ENCODE peak calls at places on chromosome X, in ten cellular contexts. F is AG09319, L is thoracic aorta, N is mesothelial cell of epicardium, M is fibroblast of mammary gland, T is AG04449, C is cardiac fibroblast, V is Caco-2, Y is endothelial cell, P is neural progenitor cell. G is an unnamed sample.

GRCh38 chrX:149045645-149046210 is 459.4 kb downstream of the IDS start:
- DNase-seq in F (no peak), L (no peak), N (no peak), M (no peak), T (no peak), C (no peak), V (no peak), Y (no peak), P (no peak), G (no peak)

GRCh38 chrX:110317079-110317819 is 636 bp downstream of the AMMECR1 start:
- DNase-seq in F (no peak), L (no peak), N (peak), M (peak), T (no peak), C (peak), V (peak), Y (peak), P (peak), G (peak)

GRCh38 chrX:19342331-19342906 is 1.3 kb upstream of the PDHA1 start:
- DNase-seq in F (no peak), L (no peak), N (no peak), M (no peak), T (no peak), C (peak), V (no peak), Y (no peak), P (no peak), G (no peak)

GRCh38 chrX:31981546-31982062 is 909.8 kb upstream of the FTHL17 start:
- DNase-seq in F (no peak), L (no peak), N (no peak), M (no peak), T (no peak), C (no peak), V (no peak), Y (no peak), P (no peak), G (no peak)

GRCh38 chrX:119512145-119512800 is 44.0 kb downstream of the SLC25A5 start:
- DNase-seq in F (peak), L (peak), N (peak), M (peak), T (no peak), C (peak), V (peak), Y (peak), P (peak), G (peak)

GRCh38 chrX:154334496-154334895 is 38.9 kb downstream of the TKTL1 start:
- DNase-seq in F (no peak), L (no peak), N (no peak), M (no peak), T (no peak), C (no peak), V (no peak), Y (no peak), P (no peak), G (no peak)

GRCh38 chrX:40278340-40279090 is 180.8 kb upstream of the BCOR start:
- DNase-seq in F (no peak), L (no peak), N (no peak), M (no peak), T (no peak), C (no peak), V (peak), Y (no peak), P (no peak), G (no peak)

GRCh38 chrX:46575586-46575985 is 2.0 kb downstream of the CHST7 start:
- DNase-seq in F (no peak), L (no peak), N (no peak), M (no peak), T (no peak), C (no peak), V (no peak), Y (no peak), P (no peak), G (no peak)

GRCh38 chrX:2370436-2370835 is 130.3 kb downstream of the DHRSX start:
- DNase-seq in F (peak), L (no peak), N (no peak), M (no peak), T (no peak), C (peak), V (no peak), Y (no peak), P (no peak), G (no peak)

GRCh38 chrX:132488819-132489255 is at the start of gene MBNL3:
- DNase-seq in F (no peak), L (no peak), N (peak), M (peak), T (no peak), C (peak), V (peak), Y (peak), P (peak), G (peak)

GRCh38 chrX:24243692-24244091 is 70.2 kb downstream of the SUPT20HL2 start:
- DNase-seq in F (peak), L (no peak), N (no peak), M (peak), T (no peak), C (peak), V (no peak), Y (no peak), P (no peak), G (no peak)

GRCh38 chrX:45322820-45323219 is 122.1 kb upstream of the DIPK2B start:
- DNase-seq in F (no peak), L (no peak), N (no peak), M (peak), T (peak), C (peak), V (no peak), Y (no peak), P (no peak), G (no peak)

GRCh38 chrX:116379854-116380253 is 56.6 kb upstream of the SLC6A14 start:
- DNase-seq in F (peak), L (no peak), N (no peak), M (peak), T (no peak), C (peak), V (no peak), Y (no peak), P (no peak), G (no peak)

GRCh38 chrX:103624111-103624510 is 4.7 kb upstream of the TCEAL1 start:
- DNase-seq in F (no peak), L (no peak), N (no peak), M (no peak), T (no peak), C (no peak), V (no peak), Y (no peak), P (no peak), G (no peak)

GRCh38 chrX:51894697-51895336 is 1.4 kb downstream of the MAGED1 start:
- DNase-seq in F (no peak), L (no peak), N (peak), M (peak), T (no peak), C (peak), V (no peak), Y (peak), P (peak), G (peak)

GRCh38 chrX:68853665-68854251 is 24.9 kb downstream of the EFNB1 start:
- DNase-seq in F (no peak), L (no peak), N (no peak), M (no peak), T (no peak), C (no peak), V (no peak), Y (no peak), P (no peak), G (no peak)

GRCh38 chrX:65838674-65839073 is 171.2 kb downstream of the MSN start:
- DNase-seq in F (no peak), L (no peak), N (no peak), M (no peak), T (no peak), C (no peak), V (no peak), Y (no peak), P (no peak), G (no peak)

GRCh38 chrX:131332331-131332730 is 43.2 kb upstream of the IGSF1 start:
- DNase-seq in F (no peak), L (no peak), N (no peak), M (no peak), T (no peak), C (no peak), V (no peak), Y (no peak), P (no peak), G (no peak)

GRCh38 chrX:12563121-12563520 is 228.1 kb upstream of the PRPS2 start:
- DNase-seq in F (no peak), L (no peak), N (no peak), M (peak), T (no peak), C (peak), V (no peak), Y (no peak), P (no peak), G (no peak)

DNA sequence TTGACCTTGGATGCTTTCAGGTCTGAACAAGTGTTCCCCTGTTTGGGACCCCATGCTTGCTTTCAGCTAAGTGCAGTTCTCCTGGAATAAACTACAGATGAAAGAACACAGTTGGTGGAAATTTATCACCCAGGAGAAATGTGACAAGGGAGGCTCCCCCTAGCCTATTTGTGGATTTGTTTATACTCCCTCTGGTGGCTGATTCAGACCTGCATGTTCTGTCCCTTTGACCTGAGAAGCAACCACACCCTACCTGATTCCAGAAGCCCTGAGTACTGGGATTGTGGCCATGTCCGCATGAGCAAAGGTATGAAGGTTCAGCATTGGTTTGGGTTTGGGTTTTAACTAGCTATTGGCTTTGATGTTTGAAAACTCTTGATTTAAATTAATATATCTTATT is 440.9 kb downstream of the MID1IP1 start:
- DNase-seq in F (no peak), L (no peak), N (no peak), M (peak), T (no peak), C (peak), V (peak), Y (peak), P (peak), G (peak)
- TF ChIP-seq CTCF in F (peak), L (peak), N (no peak), M (peak), T (no peak), C (peak), V (peak), Y (peak), P (peak), G (peak)

GRCh38 chrX:147570483-147570882 is 341.2 kb upstream of the FMR1 start:
- DNase-seq in F (no peak), L (no peak), N (no peak), M (no peak), T (no peak), C (no peak), V (no peak), Y (no peak), P (peak), G (no peak)
- TF ChIP-seq CTCF in F (no peak), L (no peak), N (no peak), M (no peak), T (no peak), C (no peak), V (no peak), Y (no peak), P (peak), G (no peak)

DNA sequence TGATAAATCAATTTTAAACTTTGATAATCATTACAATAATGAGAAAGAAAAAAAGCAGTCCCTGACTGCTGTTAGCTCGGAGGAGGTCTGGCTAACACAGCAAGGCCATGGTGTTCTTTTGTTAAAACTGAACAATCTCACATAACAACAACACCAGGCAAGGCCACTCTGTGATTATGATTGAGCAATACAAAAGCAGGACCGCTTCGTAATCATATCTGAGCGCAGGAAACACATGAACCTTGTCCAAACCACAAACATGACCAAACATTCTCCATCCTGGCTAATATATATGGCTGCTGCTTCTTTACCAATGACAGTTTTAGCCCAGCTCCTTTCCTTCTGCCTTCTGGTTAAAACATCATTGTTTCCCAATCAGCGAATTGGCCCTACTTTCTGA is 76.8 kb upstream of the DDX53 start:
- DNase-seq in F (peak), L (no peak), N (no peak), M (peak), T (no peak), C (peak), V (no peak), Y (no peak), P (no peak), G (no peak)
- TF ChIP-seq CTCF in F (no peak), L (no peak), N (no peak), M (no peak), T (no peak), C (no peak), V (no peak), Y (no peak), P (no peak), G (no peak)

GRCh38 chrX:87583679-87584078 is 66.1 kb downstream of the KLHL4 start:
- DNase-seq in F (no peak), L (no peak), N (no peak), M (peak), T (no peak), C (peak), V (no peak), Y (peak), P (peak), G (no peak)
- TF ChIP-seq CTCF in F (peak), L (no peak), N (peak), M (peak), T (no peak), C (peak), V (peak), Y (peak), P (peak), G (no peak)

DNA sequence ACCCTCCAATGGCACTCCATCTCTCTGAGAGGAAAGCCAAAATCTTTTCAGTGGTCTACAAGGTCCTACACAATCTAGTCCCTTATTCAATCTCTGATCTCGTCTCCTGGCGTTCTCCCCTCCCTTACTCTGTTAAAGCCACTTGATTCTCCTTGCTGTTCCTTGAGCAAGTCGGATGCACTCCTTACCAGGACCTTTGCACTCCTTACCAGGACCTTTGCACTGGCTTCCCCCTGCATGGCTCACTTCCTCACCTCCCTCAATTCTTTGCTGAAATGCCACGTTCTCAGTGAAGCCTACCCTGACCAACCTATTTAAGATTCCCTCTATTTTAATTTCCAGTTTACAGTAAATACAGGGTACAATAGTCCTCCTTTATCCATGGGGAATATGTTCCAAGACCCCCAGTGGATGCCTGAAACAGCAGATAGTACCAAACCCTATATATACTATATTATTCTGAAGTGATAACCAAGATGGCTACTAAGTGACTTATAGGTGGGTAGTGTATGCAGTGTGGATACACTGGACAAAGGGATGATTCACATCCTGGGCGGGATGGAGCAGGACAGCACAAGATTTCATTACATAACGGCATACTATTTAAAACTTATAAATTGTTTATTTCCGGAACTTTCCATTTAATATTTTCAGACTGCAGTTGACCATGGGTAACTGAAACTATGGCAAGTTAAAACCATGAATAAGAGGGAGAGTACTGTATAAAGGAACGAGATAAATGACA is 6.5 kb upstream of the DLG3 start:
- DNase-seq in F (no peak), L (no peak), N (no peak), M (no peak), T (no peak), C (peak), V (no peak), Y (no peak), P (no peak), G (no peak)
- TF ChIP-seq CTCF in F (no peak), L (no peak), N (no peak), M (no peak), T (no peak), C (no peak), V (no peak), Y (no peak), P (no peak), G (no peak)

DNA sequence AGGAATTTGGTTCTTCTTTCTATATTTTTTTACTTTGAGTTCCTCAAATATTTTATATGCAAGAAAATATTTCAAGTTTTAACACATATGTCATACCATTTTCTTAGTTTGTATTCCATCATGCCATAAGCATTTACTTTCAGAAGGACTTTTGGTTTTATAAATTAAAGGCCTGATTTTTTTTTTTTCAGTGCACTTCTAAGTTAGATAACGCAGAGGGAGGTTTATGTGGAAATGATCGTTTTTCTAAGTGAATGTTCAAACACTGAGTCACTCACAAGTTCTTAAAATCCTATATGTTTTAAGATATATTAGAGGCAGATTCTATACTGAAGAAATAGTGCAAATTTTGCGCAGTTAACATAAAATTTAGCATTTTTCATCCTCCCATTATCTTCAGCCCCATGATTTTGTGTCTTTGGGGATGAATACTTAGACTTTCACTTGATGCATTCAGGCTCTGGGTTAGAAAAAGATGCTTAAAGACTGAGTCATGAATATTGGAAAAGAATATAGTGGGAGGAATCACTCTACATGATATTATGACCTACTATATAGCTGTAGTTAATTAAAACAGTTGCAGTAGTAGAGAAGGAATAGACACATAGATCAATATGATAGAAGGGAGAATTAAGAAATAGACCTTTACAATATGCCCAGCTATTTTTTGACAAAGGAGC is 54.9 kb downstream of the COL4A5 start:
- DNase-seq in F (no peak), L (no peak), N (no peak), M (peak), T (no peak), C (peak), V (no peak), Y (no peak), P (no peak), G (no peak)
- TF ChIP-seq CTCF in F (no peak), L (no peak), N (no peak), M (no peak), T (no peak), C (no peak), V (no peak), Y (no peak), P (no peak), G (no peak)

G was measured in GM10248.